ENCODE peak calls at places on chromosomes 4 and X, in four cellular contexts. Z is hepatocyte, X is H1, E is fibroblast of lung. I is an unnamed sample.
A peak's percentile ranks its signal among the peaks of the same experiment; 100 is the strongest.

GRCh38 chr4:26238782-26239647 is 81.8 kb upstream of the RBPJ start:
- DNase-seq in Z (peak; percentile 37), X (no peak), E (peak; percentile 72), I (no peak)

GRCh38 chr4:154743683-154744340 is at the start of gene LRAT:
- DNase-seq in Z (peak; percentile 85), X (peak; percentile 91), E (no peak), I (no peak)

GRCh38 chr4:113760094-113760851 is 1.3 kb downstream of the CAMK2D start:
- DNase-seq in Z (peak; percentile 62), X (no peak), E (peak; percentile 59), I (peak; percentile 60)

GRCh38 chr4:165555302-165555701 is 176.5 kb downstream of the CPE start:
- DNase-seq in Z (no peak), X (no peak), E (no peak), I (no peak)

GRCh38 chr4:151583188-151583587 is 174.2 kb downstream of the FHIP1A start:
- DNase-seq in Z (no peak), X (no peak), E (no peak), I (no peak)

GRCh38 chr4:188221090-188221489 is 81.8 kb downstream of the TRIML1 start:
- DNase-seq in Z (no peak), X (no peak), E (no peak), I (no peak)

GRCh38 chr4:38154251-38154650 is 194.1 kb downstream of the PTTG2 start:
- DNase-seq in Z (no peak), X (no peak), E (no peak), I (no peak)

GRCh38 chr4:80540785-80541469 is 205.4 kb downstream of the CFAP299 start:
- DNase-seq in Z (no peak), X (no peak), E (peak; percentile 5), I (peak; percentile 36)

GRCh38 chrX:69309074-69309792 is 144.0 kb upstream of the PJA1 start:
- DNase-seq in Z (peak; percentile 51), X (no peak), E (no peak), I (no peak)

GRCh38 chrX:4240541-4241194 is 527.2 kb upstream of the PRKX start:
- DNase-seq in Z (no peak), X (no peak), E (no peak), I (peak; percentile 34)

GRCh38 chrX:43809463-43809862 is 72.8 kb downstream of the MAOB start:
- DNase-seq in Z (no peak), X (no peak), E (peak; percentile 50), I (no peak)

GRCh38 chr4:69546121-69546520 is 50.4 kb upstream of the UGT2B4 start:
- DNase-seq in Z (peak; percentile 28), X (no peak), E (peak; percentile 90), I (no peak)

GRCh38 chr4:105894570-105895323 is 524 bp upstream of the NPNT start:
- DNase-seq in Z (peak; percentile 63), X (peak; percentile 70), E (peak; percentile 30), I (no peak)

GRCh38 chr4:183504930-183505555 is at the start of gene ING2:
- DNase-seq in Z (peak; percentile 90), X (peak; percentile 67), E (no peak), I (no peak)

GRCh38 chrX:135421932-135422809 is at the start of gene SMIM10L2A:
- DNase-seq in Z (no peak), X (peak; percentile 59), E (no peak), I (no peak)
- H2AFZ ChIP-seq in Z (peak within 1 kb of the TSS; percentile 42), X (peak within 1 kb of the TSS; percentile 78), E (no peak within 1 kb of the TSS), I (no peak within 1 kb of the TSS)

GRCh38 chr4:117898496-117898895 is 135.8 kb upstream of the NDST3 start:
- DNase-seq in Z (no peak), X (no peak), E (peak; percentile 57), I (no peak)

GRCh38 chr4:117889978-117890377 is 144.3 kb upstream of the NDST3 start:
- DNase-seq in Z (no peak), X (no peak), E (no peak), I (no peak)

GRCh38 chr4:117893207-117893606 is 141.1 kb upstream of the NDST3 start:
- DNase-seq in Z (no peak), X (no peak), E (peak; percentile 16), I (no peak)
- H3K27ac ChIP-seq in Z (no peak overlapping the region), X (no peak overlapping the region), E (no peak overlapping the region), I (no peak overlapping the region)

GRCh38 chr4:54090804-54091623 is 8.9 kb upstream of the GSX2 start:
- DNase-seq in Z (peak; percentile 55), X (no peak), E (peak; percentile 39), I (no peak)

GRCh38 chr4:54089875-54090274 is 10.1 kb upstream of the GSX2 start:
- DNase-seq in Z (no peak), X (no peak), E (no peak), I (no peak)

GRCh38 chr4:54082168-54082567 is 17.8 kb upstream of the CHIC2 start:
- DNase-seq in Z (peak; percentile 84), X (no peak), E (peak; percentile 98), I (no peak)

GRCh38 chr4:54090404-54090803 is 9.6 kb upstream of the GSX2 start:
- DNase-seq in Z (no peak), X (no peak), E (no peak), I (no peak)

GRCh38 chr4:54085284-54085683 is 14.7 kb upstream of the GSX2 start:
- DNase-seq in Z (no peak), X (no peak), E (peak; percentile 82), I (no peak)
- H2AFZ ChIP-seq in Z (no peak overlapping the region), X (no peak overlapping the region), E (no peak overlapping the region), I (no peak overlapping the region)

GRCh38 chr4:169256101-169256612 is 14.6 kb downstream of the SH3RF1 start:
- DNase-seq in Z (no peak), X (no peak), E (no peak), I (no peak)
- H3K27ac ChIP-seq in Z (peak overlapping the region; percentile 56), X (no peak overlapping the region), E (peak overlapping the region; percentile 37), I (no peak overlapping the region)

DNA sequence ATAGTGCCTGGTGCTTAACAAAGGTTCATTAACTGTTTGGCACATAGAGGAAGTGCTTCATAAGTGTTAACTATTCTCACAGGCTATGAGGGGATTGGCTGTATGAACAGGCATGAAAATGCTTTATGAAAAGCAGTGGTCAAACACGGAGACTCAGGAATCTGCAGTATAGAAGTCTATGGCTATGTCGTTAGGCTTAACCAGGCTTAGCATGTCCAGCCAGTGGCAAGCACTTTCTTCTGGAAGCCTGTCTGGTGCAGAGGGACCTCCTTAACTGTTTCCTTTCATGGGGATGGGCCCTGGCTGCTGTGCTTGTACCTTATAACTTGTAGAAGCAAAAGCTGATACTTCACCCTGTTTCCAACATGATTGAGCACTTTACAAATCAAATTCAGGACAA is 78.4 kb downstream of the PPEF2 start:
- DNase-seq in Z (no peak), X (no peak), E (no peak), I (no peak)
- H2AFZ ChIP-seq in Z (no peak overlapping the region), X (peak overlapping the region; percentile 51), E (no peak overlapping the region), I (no peak overlapping the region)

GRCh38 chr4:89283226-89283974 is 24.2 kb downstream of the GPRIN3 start:
- DNase-seq in Z (peak; percentile 28), X (no peak), E (peak; percentile 48), I (no peak)

GRCh38 chr4:89284828-89285227 is 22.8 kb downstream of the GPRIN3 start:
- DNase-seq in Z (no peak), X (no peak), E (no peak), I (no peak)

GRCh38 chr4:89287945-89288344 is 19.7 kb downstream of the GPRIN3 start:
- DNase-seq in Z (no peak), X (no peak), E (no peak), I (no peak)

GRCh38 chr4:89283975-89284556 is 23.5 kb downstream of the GPRIN3 start:
- DNase-seq in Z (no peak), X (no peak), E (no peak), I (no peak)

GRCh38 chr4:89285735-89286134 is 21.9 kb downstream of the GPRIN3 start:
- DNase-seq in Z (no peak), X (no peak), E (no peak), I (no peak)
- H3K27ac ChIP-seq in Z (no peak overlapping the region), X (no peak overlapping the region), E (no peak overlapping the region), I (no peak overlapping the region)

I was measured in OCI-LY7.